ENCODE peak calls at places on chromosomes 7 and 10, in five cellular contexts. T, X, I, M and J are unnamed samples.

GRCh38 chr7:55438765-55439525 is 73.8 kb downstream of the LANCL2 start:
- DNase-seq in T (no peak), X (no peak), I (no peak), M (no peak), J (no peak)

GRCh38 chr7:30180718-30181117 is 45.9 kb downstream of the MTURN start:
- DNase-seq in T (no peak), X (no peak), I (no peak), M (no peak), J (no peak)

GRCh38 chr10:128013626-128014025 is 106.7 kb downstream of the PTPRE start:
- DNase-seq in T (no peak), X (no peak), I (no peak), M (no peak), J (no peak)

GRCh38 chr7:31939076-31939475 is 131.1 kb downstream of the PDE1C start:
- DNase-seq in T (no peak), X (no peak), I (no peak), M (no peak), J (no peak)

GRCh38 chr10:30247704-30248103 is 101.4 kb downstream of the MTPAP start:
- DNase-seq in T (no peak), X (no peak), I (no peak), M (peak), J (no peak)

GRCh38 chr7:4282434-4283223 is 399.5 kb upstream of the FOXK1 start:
- DNase-seq in T (no peak), X (no peak), I (no peak), M (no peak), J (no peak)

GRCh38 chr7:89027781-89028180 is 232.2 kb upstream of the TEX47 start:
- DNase-seq in T (no peak), X (no peak), I (no peak), M (no peak), J (no peak)

GRCh38 chr10:9052767-9053166 is 998.3 kb downstream of the GATA3 start:
- DNase-seq in T (no peak), X (no peak), I (no peak), M (no peak), J (no peak)

GRCh38 chr7:1055084-1055450 is 10.7 kb downstream of the GPR146 start:
- DNase-seq in T (peak), X (no peak), I (no peak), M (peak), J (peak)

GRCh38 chr10:12782537-12782936 is 219.0 kb downstream of the CCDC3 start:
- DNase-seq in T (no peak), X (peak), I (peak), M (peak), J (peak)

GRCh38 chr10:26215923-26216576 is 524 bp upstream of the GAD2 start:
- DNase-seq in T (no peak), X (no peak), I (peak), M (no peak), J (peak)

GRCh38 chr7:47816647-47817046 is 131.6 kb downstream of the PKD1L1 start:
- DNase-seq in T (peak), X (no peak), I (no peak), M (no peak), J (no peak)

GRCh38 chr7:29987083-29987482 is 2.5 kb downstream of the SCRN1 start:
- DNase-seq in T (no peak), X (no peak), I (no peak), M (peak), J (no peak)

GRCh38 chr10:123278445-123278844 is 124.2 kb downstream of the BUB3 start:
- DNase-seq in T (no peak), X (no peak), I (no peak), M (no peak), J (no peak)

GRCh38 chr10:29691564-29692064 is 56.8 kb upstream of the SVIL start:
- DNase-seq in T (peak), X (no peak), I (no peak), M (no peak), J (no peak)